ENCODE peak calls at places on chromosomes 11 and 22, in nine cellular contexts. I is tibial artery; K is NT2/D1; V is CD8-positive, alpha-beta T cell; J is effector memory CD4-positive, alpha-beta T cell; B is BE2C; O is neuronal stem cell; C is CD4-positive, alpha-beta memory T cell; P is heart left ventricle. A is an unnamed sample.

GRCh38 chr11:20105427-20105826 is 54.8 kb downstream of the DBX1 start:
- DNase-seq in I (no peak), K (no peak), V (no peak), J (no peak), B (no peak), O (no peak), C (no peak), P (no peak), A (no peak)

GRCh38 chr11:116990061-116990473 is 108.2 kb downstream of the SIK3 start:
- DNase-seq in I (no peak), K (no peak), V (no peak), J (no peak), B (no peak), O (no peak), C (no peak), P (no peak), A (no peak)

GRCh38 chr11:128595221-128595620 is 7.9 kb upstream of the ETS1 start:
- DNase-seq in I (no peak), K (no peak), V (no peak), J (no peak), B (no peak), O (no peak), C (no peak), P (no peak), A (no peak)

GRCh38 chr11:124882339-124883071 is 15.2 kb downstream of the ROBO4 start:
- DNase-seq in I (peak; percentile 68), K (no peak), V (no peak), J (no peak), B (no peak), O (no peak), C (no peak), P (no peak), A (no peak)

GRCh38 chr11:66834943-66835342 is 8.3 kb upstream of the RCE1 start:
- DNase-seq in I (no peak), K (no peak), V (no peak), J (no peak), B (no peak), O (no peak), C (no peak), P (no peak), A (no peak)

GRCh38 chr22:33789690-33790253 is 130.5 kb downstream of the LARGE1 start:
- DNase-seq in I (no peak), K (no peak), V (no peak), J (no peak), B (no peak), O (no peak), C (no peak), P (no peak), A (no peak)

GRCh38 chr11:8906629-8907028 is 4.4 kb upstream of the AKIP1 start:
- DNase-seq in I (no peak), K (no peak), V (no peak), J (no peak), B (no peak), O (no peak), C (no peak), P (no peak), A (no peak)

GRCh38 chr22:49574861-49575702 is 252.6 kb downstream of the BRD1 start:
- DNase-seq in I (peak; percentile 52), K (no peak), V (no peak), J (no peak), B (no peak), O (no peak), C (no peak), P (no peak), A (no peak)

GRCh38 chr22:46483353-46483752 is 54.1 kb downstream of the CELSR1 start:
- DNase-seq in I (no peak), K (no peak), V (no peak), J (no peak), B (no peak), O (no peak), C (no peak), P (no peak), A (no peak)

GRCh38 chr11:69674267-69674885 is 777 bp downstream of the LTO1 start:
- DNase-seq in I (no peak), K (no peak), V (no peak), J (no peak), B (peak; percentile 62), O (no peak), C (no peak), P (no peak), A (no peak)

GRCh38 chr22:44373234-44373633 is 60.5 kb upstream of the SHISAL1 start:
- DNase-seq in I (no peak), K (no peak), V (no peak), J (no peak), B (no peak), O (no peak), C (no peak), P (peak; percentile 25), A (no peak)

GRCh38 chr22:30405731-30406130 is 8.9 kb downstream of the SEC14L2 start:
- DNase-seq in I (no peak), K (no peak), V (no peak), J (no peak), B (no peak), O (no peak), C (no peak), P (no peak), A (no peak)

GRCh38 chr11:113670149-113670829 is 35.8 kb downstream of the TMPRSS5 start:
- DNase-seq in I (no peak), K (no peak), V (no peak), J (no peak), B (no peak), O (no peak), C (no peak), P (no peak), A (no peak)

GRCh38 chr22:49951986-49952896 is 8.3 kb upstream of the PIM3 start:
- DNase-seq in I (no peak), K (no peak), V (no peak), J (no peak), B (no peak), O (no peak), C (no peak), P (no peak), A (no peak)

GRCh38 chr22:49260681-49261580 is 566.7 kb downstream of the BRD1 start:
- DNase-seq in I (peak; percentile 52), K (no peak), V (no peak), J (no peak), B (no peak), O (no peak), C (no peak), P (no peak), A (no peak)

GRCh38 chr11:117187799-117188481 is 9.4 kb downstream of the SIDT2 start:
- DNase-seq in I (peak; percentile 56), K (no peak), V (no peak), J (no peak), B (no peak), O (no peak), C (no peak), P (no peak), A (no peak)

GRCh38 chr11:34223021-34223813 is 117.8 kb downstream of the NAT10 start:
- DNase-seq in I (peak; percentile 86), K (no peak), V (no peak), J (no peak), B (no peak), O (no peak), C (no peak), P (peak; percentile 70), A (no peak)

GRCh38 chr11:74696932-74697687 is 34.1 kb downstream of the CHRDL2 start:
- DNase-seq in I (peak; percentile 93), K (no peak), V (no peak), J (no peak), B (no peak), O (no peak), C (no peak), P (peak; percentile 83), A (no peak)

GRCh38 chr22:40898850-40899357 is 37.0 kb upstream of the DNAJB7 start:
- DNase-seq in I (no peak), K (peak; percentile 13), V (no peak), J (no peak), B (no peak), O (no peak), C (peak; percentile 54), P (no peak), A (peak; percentile 13)

GRCh38 chr22:42855211-42855610 is 1.9 kb downstream of the ARFGAP3 start:
- DNase-seq in I (no peak), K (no peak), V (no peak), J (no peak), B (no peak), O (no peak), C (no peak), P (no peak), A (no peak)

GRCh38 chr11:44561275-44561781 is 4.1 kb upstream of the CD82 start:
- DNase-seq in I (no peak), K (no peak), V (no peak), J (no peak), B (no peak), O (no peak), C (no peak), P (no peak), A (no peak)

GRCh38 chr11:61762798-61763197 is 10.4 kb downstream of the MYRF start:
- DNase-seq in I (no peak), K (no peak), V (no peak), J (no peak), B (peak; percentile 32), O (no peak), C (no peak), P (no peak), A (no peak)

GRCh38 chr11:102552020-102552419 is 21.5 kb upstream of the MMP7 start:
- DNase-seq in I (no peak), K (no peak), V (no peak), J (no peak), B (no peak), O (no peak), C (no peak), P (no peak), A (no peak)

GRCh38 chr11:132033051-132033450 is 662.6 kb downstream of the NTM start:
- DNase-seq in I (no peak), K (no peak), V (no peak), J (no peak), B (no peak), O (no peak), C (no peak), P (no peak), A (no peak)
- H3K27me3 ChIP-seq in I (no peaks in the 10 kb centered on the region), K (no peaks in the 10 kb centered on the region), V (no peaks in the 10 kb centered on the region), J (no peaks in the 10 kb centered on the region), B (no peaks in the 10 kb centered on the region), O (no peaks in the 10 kb centered on the region), C (no peaks in the 10 kb centered on the region), P (no peaks in the 10 kb centered on the region), A (no peaks in the 10 kb centered on the region)

GRCh38 chr11:2565447-2566222 is 120.8 kb downstream of the KCNQ1 start:
- DNase-seq in I (peak; percentile 50), K (no peak), V (no peak), J (no peak), B (peak; percentile 0), O (no peak), C (no peak), P (peak; percentile 56), A (no peak)
- H3K4me1 ChIP-seq in I (no peaks in the 10 kb centered on the region), K (peaks cover 11% of the 10 kb centered on the region), V (no peaks in the 10 kb centered on the region), J (no peaks in the 10 kb centered on the region), B (no peaks in the 10 kb centered on the region), O (peaks cover 1% of the 10 kb centered on the region), C (no peaks in the 10 kb centered on the region), P (no peaks in the 10 kb centered on the region), A (peaks cover 3% of the 10 kb centered on the region)

GRCh38 chr22:31843526-31843925 is 89.7 kb downstream of the DEPDC5 start:
- DNase-seq in I (no peak), K (no peak), V (no peak), J (no peak), B (no peak), O (no peak), C (no peak), P (no peak), A (no peak)
- H3K36me3 ChIP-seq in I (peaks cover 91% of the 10 kb centered on the region), K (peaks cover 58% of the 10 kb centered on the region), V (peaks cover 28% of the 10 kb centered on the region), J (peaks cover 49% of the 10 kb centered on the region), B (peaks cover 10% of the 10 kb centered on the region), O (peaks cover 97% of the 10 kb centered on the region), C (peaks cover 43% of the 10 kb centered on the region), P (peaks cover 12% of the 10 kb centered on the region), A (peaks cover 11% of the 10 kb centered on the region)

GRCh38 chr22:39698106-39698505 is 127.6 kb downstream of the CACNA1I start:
- DNase-seq in I (no peak), K (no peak), V (no peak), J (no peak), B (no peak), O (no peak), C (no peak), P (peak; percentile 51), A (no peak)
- H3K27me3 ChIP-seq in I (peaks cover 63% of the 10 kb centered on the region), K (no peaks in the 10 kb centered on the region), V (no peaks in the 10 kb centered on the region), J (no peaks in the 10 kb centered on the region), B (no peaks in the 10 kb centered on the region), O (no peaks in the 10 kb centered on the region), C (no peaks in the 10 kb centered on the region), P (peaks cover 6% of the 10 kb centered on the region), A (no peaks in the 10 kb centered on the region)